ENCODE peak calls at places on chromosomes 11 and 22, in nine cellular contexts. C is stimulated activated CD4-positive, alpha-beta T cell treated with anti-CD3 and anti-CD28 coated beads, Interleukin-15, amount 100 ng/mL, for 48 hours; R is GDM1; S is stimulated activated naive CD8-positive, alpha-beta T cell treated with anti-CD3 and anti-CD28 coated beads, Interleukin-15, Interleukin-2, amounts not matched to agents 100 U/mL and 50 U/mL, for 24 hours; A is testis; X is endothelial cell of umbilical vein; L is mesenteric fat pad; B is dorsolateral prefrontal cortex; Z is activated CD8-positive, alpha-beta memory T cell treated with anti-CD3 and anti-CD28 coated beads, Interleukin-2, amount 10 ng/mL, durations not matched to agents 7 days and 5 days. K is an unnamed sample.
A peak's percentile ranks its signal among the peaks of the same experiment; 100 is the strongest.

GRCh38 chr11:119094816-119095065 is 6.9 kb downstream of the DPAGT1 start:
- DNase-seq in C (no peak), B (peak; percentile 83), S (peak; percentile 70), Z (no peak), A (peak; percentile 85), L (peak; percentile 93), X (peak; percentile 82), R (no peak), K (peak; percentile 91)

GRCh38 chr11:116916872-116917271 is 79.5 kb upstream of the APOA1 start:
- DNase-seq in Z (no peak), S (no peak), R (no peak), X (no peak), C (no peak), B (no peak), A (no peak), L (no peak), K (no peak)

GRCh38 chr11:111300569-111300968 is 2.2 kb downstream of the POU2AF3 start:
- DNase-seq in S (no peak), L (no peak), X (no peak), Z (no peak), A (no peak), C (no peak), B (no peak), R (no peak), K (no peak)

GRCh38 chr22:29824677-29825076 is 13.4 kb downstream of the ASCC2 start:
- DNase-seq in X (no peak), A (no peak), C (no peak), Z (no peak), S (no peak), R (no peak), L (no peak), B (no peak), K (peak; percentile 59)

GRCh38 chr11:8167796-8168195 is 1.0 kb downstream of the RIC3 start:
- DNase-seq in X (no peak), Z (no peak), R (no peak), A (no peak), L (no peak), C (no peak), S (no peak), B (no peak), K (no peak)

GRCh38 chr11:117443269-117444186 is 115.9 kb downstream of the CEP164 start:
- DNase-seq in A (peak; percentile 78), C (no peak), B (peak; percentile 73), X (no peak), L (no peak), S (peak; percentile 22), Z (no peak), R (peak; percentile 30), K (peak; percentile 33)

GRCh38 chr11:120505801-120506425 is 5.6 kb upstream of the GRIK4 start:
- DNase-seq in Z (no peak), X (no peak), L (no peak), A (no peak), B (no peak), S (no peak), R (no peak), C (no peak), K (no peak)

GRCh38 chr22:37334859-37335818 is 52.8 kb downstream of the CYTH4 start:
- DNase-seq in L (no peak), S (no peak), B (no peak), C (no peak), Z (no peak), X (no peak), R (no peak), A (no peak), K (no peak)

GRCh38 chr22:40183029-40183581 is 5.4 kb downstream of the TNRC6B start:
- DNase-seq in S (no peak), B (no peak), R (peak; percentile 44), L (no peak), Z (no peak), A (no peak), X (peak; percentile 92), C (no peak), K (no peak)

GRCh38 chr11:31714840-31715239 is 96.3 kb downstream of the PAX6 start:
- DNase-seq in A (no peak), Z (no peak), X (no peak), C (no peak), S (no peak), R (no peak), L (no peak), B (no peak), K (no peak)

GRCh38 chr11:118792642-118793124 is 1.7 kb upstream of the DDX6 start:
- DNase-seq in R (peak; percentile 90), B (peak; percentile 64), L (no peak), X (peak; percentile 93), Z (peak; percentile 84), C (peak; percentile 61), S (peak; percentile 68), A (peak; percentile 87), K (peak; percentile 53)

GRCh38 chr11:99080154-99080553 is 59.4 kb downstream of the CNTN5 start:
- DNase-seq in S (no peak), C (no peak), R (no peak), A (no peak), X (no peak), Z (no peak), B (no peak), L (no peak), K (no peak)

GRCh38 chr22:18063311-18063710 is 14.5 kb upstream of the PEX26 start:
- DNase-seq in C (no peak), B (no peak), S (no peak), A (no peak), Z (no peak), X (no peak), L (no peak), R (no peak), K (no peak)

GRCh38 chr22:18031670-18032454 is 7.5 kb upstream of the MICAL3 start:
- DNase-seq in R (no peak), A (no peak), Z (no peak), X (no peak), C (no peak), B (peak; percentile 64), L (no peak), S (no peak), K (no peak)

GRCh38 chr22:22818861-22819855 is 68.5 kb upstream of the IGLL5 start:
- DNase-seq in L (no peak), A (no peak), S (no peak), X (no peak), R (no peak), Z (peak; percentile 88), C (no peak), B (no peak), K (no peak)

GRCh38 chr11:548700-549603 is 11.6 kb downstream of the LMNTD2 start:
- DNase-seq in X (no peak), R (no peak), L (no peak), S (no peak), A (no peak), C (no peak), B (no peak), Z (no peak), K (no peak)

GRCh38 chr11:117000741-117001096 is 97.5 kb downstream of the SIK3 start:
- DNase-seq in X (no peak), C (no peak), B (no peak), A (no peak), Z (no peak), L (no peak), R (no peak), S (no peak), K (no peak)

GRCh38 chr11:77411238-77411637 is 62.7 kb downstream of the PAK1 start:
- DNase-seq in B (peak; percentile 36), R (peak; percentile 43), C (no peak), L (no peak), S (peak; percentile 35), X (no peak), A (peak; percentile 32), Z (peak; percentile 53), K (peak; percentile 59)